ENCODE peak calls at places on chromosomes 16 and 17, in four cellular contexts. Y, J, M and H are unnamed samples.

GRCh38 chr17:40975516-40975915 is 8.6 kb downstream of the KRT40 start:
- DNase-seq in J (no peak), Y (no peak), M (no peak), H (no peak)

GRCh38 chr16:51854401-51854951 is 692.5 kb downstream of the TOX3 start:
- DNase-seq in Y (no peak), M (peak; percentile 48), J (no peak), H (no peak)

GRCh38 chr16:50553182-50553710 is 5.0 kb downstream of the NKD1 start:
- DNase-seq in Y (no peak), M (no peak), J (no peak), H (no peak)

GRCh38 chr17:76272541-76273434 is 7.6 kb downstream of the UBALD2 start:
- DNase-seq in J (no peak), Y (no peak), M (no peak), H (no peak)

GRCh38 chr17:42708588-42708987 is 26.3 kb downstream of the CNTNAP1 start:
- DNase-seq in M (no peak), J (no peak), Y (no peak), H (peak; percentile 17)

GRCh38 chr16:1551166-1551565 is 17.7 kb downstream of the TMEM204 start:
- DNase-seq in J (no peak), Y (no peak), M (no peak), H (no peak)

GRCh38 chr16:71255721-71256120 is 25.2 kb upstream of the HYDIN start:
- DNase-seq in J (no peak), M (no peak), Y (no peak), H (no peak)

GRCh38 chr17:35514561-35514960 is 22.9 kb downstream of the SLFN12L start:
- DNase-seq in J (no peak), Y (no peak), M (no peak), H (no peak)

GRCh38 chr17:32936894-32937500 is 9.0 kb downstream of the TMEM98 start:
- DNase-seq in J (peak; percentile 64), M (peak; percentile 70), Y (peak; percentile 40), H (no peak)

GRCh38 chr17:35449371-35449931 is 885 bp upstream of the SLFN13 start:
- DNase-seq in Y (no peak), J (peak; percentile 54), M (no peak), H (no peak)

GRCh38 chr16:8797364-8798173 is at the start of the genes PMM2 and TMEM186:
- DNase-seq in J (peak; percentile 99), Y (peak; percentile 96), M (peak; percentile 95), H (peak; percentile 97)
- TF ChIP-seq POLR2A in J (no peak), Y (no peak), M (peak; percentile 94), H (peak; percentile 20)

DNA sequence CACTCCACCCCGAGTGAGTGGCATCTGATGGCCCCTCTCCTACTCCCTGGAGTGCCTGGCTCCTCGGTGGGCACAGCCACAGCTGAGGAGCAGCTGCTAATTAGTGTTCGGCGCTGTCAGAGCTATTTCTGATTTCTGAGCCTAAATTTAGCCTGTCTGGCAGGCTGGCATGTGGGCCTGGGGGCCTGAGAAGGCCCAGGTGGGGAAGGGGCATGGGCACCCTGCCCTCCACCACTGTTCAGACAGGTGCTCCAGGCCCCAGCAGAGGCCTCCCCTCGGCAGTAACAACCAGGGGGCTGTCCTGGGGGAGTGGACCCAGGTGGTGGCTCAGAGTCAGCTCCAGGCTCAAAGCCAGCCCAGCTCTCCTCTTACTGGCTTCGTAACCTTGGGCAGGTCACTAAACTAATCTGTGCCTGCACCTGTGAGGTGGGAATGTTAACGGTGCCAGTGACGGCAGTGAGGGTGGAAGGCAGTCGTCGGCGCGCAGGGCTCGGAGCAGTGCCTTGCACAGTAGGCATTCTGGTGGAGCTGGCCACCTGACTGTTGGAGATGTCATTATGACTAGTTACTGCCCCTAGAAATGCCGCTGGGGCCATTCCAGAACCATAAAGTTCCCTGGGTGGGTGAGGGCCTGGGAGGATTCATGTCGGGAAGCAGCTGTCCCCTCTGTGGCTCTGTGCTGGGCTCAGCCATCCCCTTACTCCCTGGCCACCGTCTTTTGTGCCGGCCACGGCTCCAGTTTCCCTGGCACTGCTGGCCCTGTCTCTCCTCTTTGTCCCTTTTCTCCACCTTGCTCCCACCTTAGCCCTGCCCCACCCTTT is 6.6 kb downstream of the FMNL1 start:
- DNase-seq in Y (no peak), M (no peak), J (no peak), H (no peak)
- TF ChIP-seq POLR2A in Y (no peak), M (no peak), J (no peak), H (no peak)

DNA sequence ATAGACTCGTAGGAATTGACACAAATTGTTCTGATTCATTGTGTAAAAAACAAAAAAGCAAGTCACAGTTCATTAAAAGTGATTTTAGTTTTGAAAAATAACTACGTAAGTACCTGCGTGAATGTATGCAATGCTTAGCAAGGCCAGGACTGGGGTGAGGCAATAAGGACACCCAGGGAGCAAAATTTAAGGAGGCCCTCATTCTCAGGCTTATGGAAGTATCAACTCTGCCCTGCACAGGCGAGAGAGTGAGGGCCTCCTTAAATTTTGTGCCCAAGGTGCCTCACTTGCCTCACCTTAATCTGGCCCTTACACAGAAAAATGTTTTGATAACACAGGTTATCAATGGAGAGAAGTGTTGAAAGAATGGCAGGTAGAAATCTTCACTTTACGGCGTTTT is 31.4 kb downstream of the NOG start:
- DNase-seq in M (no peak), Y (no peak), J (no peak), H (no peak)
- TF ChIP-seq POLR2A in M (no peak), Y (no peak), J (no peak), H (no peak)

DNA sequence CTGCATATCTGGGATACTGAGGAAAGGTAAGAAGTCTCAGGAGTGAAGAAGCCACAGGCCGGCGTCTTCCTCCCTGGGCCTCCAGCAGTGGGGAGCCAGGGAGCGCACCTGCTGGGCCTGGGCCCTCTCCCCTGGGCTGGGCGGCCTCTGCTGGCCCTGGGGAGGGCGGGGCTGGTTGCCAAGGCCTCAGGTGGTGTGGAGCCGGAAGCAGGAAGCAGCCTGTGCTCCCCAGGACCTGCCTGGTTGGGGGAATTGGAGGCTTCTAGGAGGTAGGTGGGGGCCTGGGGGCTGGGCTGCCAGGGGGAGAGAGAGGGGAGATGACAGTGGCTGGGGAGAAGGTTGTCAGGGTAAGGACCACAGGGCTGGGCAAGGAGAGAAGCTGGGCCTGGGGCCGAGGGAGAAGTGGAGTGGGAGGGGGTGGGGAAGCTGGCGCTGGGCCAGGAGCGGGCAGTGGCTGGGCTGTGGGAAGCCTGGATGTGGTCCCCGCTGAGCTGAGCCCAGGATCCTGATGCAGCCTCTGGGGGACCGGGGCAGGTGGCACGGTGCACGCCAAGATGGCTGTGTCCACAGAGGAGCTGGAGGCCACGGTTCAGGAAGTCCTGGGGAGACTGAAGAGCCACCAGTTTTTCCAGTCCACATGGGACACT is at the start of gene SMIM22:
- DNase-seq in M (no peak), Y (no peak), J (peak; percentile 81), H (no peak)
- TF ChIP-seq POLR2A in M (no peak), Y (no peak), J (no peak), H (no peak)

DNA sequence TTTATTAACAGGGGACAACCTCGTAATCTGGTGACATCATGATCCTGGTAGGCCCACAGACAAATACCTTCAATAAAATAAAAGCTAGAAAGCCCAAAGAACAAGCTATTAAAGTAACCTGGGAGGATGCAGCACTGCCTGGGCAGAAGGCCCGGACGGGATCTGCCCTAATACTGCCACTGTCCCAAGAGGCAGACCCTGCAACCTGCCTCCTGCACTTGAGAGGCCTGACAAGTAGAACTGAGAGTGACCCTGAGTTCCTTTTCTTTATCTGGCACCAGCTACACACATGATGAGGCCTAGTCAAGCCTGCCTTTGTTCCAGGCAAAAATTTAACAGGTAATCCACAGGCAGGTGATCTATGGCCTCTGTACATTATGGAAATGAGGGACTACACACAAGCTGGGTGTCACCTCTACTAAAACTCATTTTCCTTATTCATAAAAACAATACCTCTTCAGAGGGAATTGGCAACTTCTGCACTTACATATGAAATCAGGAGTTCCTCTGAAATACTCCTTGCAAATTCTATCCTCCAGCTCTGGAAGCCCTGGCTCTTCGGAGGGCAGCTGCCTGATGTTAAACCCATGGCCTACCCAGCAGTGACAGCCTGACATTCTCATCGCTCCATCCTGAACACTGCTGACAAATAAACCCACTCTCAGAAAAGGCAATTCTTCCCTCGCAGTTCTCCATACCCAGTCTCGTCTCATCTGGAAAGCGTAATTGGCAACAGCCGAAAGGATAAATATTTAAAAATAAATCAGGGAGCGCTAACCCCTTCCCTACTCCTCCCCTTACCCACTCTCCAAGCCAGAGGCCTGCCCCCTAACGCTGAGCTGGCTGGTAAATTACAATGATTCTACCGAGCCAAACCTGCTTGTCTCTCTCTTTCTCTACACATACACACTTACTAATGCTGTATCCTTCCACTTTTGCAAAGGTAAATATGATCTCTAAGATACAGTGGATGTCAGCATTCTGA is 2.5 kb upstream of the ZFHX3 start:
- DNase-seq in Y (no peak), M (no peak), J (no peak), H (no peak)
- TF ChIP-seq POLR2A in Y (no peak), M (no peak), J (no peak), H (no peak)

GRCh38 chr17:4709794-4710692 is at the start of gene ARRB2:
- DNase-seq in M (peak; percentile 98), J (peak; percentile 99), Y (peak; percentile 96), H (peak; percentile 98)
- TF ChIP-seq POLR2A in M (no peak), J (no peak), Y (no peak), H (no peak)

GRCh38 chr17:50026901-50027638 is 28.8 kb upstream of the ITGA3 start:
- DNase-seq in M (peak; percentile 75), Y (peak; percentile 81), J (peak; percentile 87), H (peak; percentile 87)
- TF ChIP-seq POLR2A in M (peak; percentile 41), Y (no peak), J (no peak), H (no peak)

GRCh38 chr17:72452286-72453173 is 331.7 kb downstream of the SOX9 start:
- DNase-seq in J (no peak), Y (no peak), M (no peak), H (no peak)
- TF ChIP-seq POLR2A in J (no peak), Y (no peak), M (no peak), H (no peak)

DNA sequence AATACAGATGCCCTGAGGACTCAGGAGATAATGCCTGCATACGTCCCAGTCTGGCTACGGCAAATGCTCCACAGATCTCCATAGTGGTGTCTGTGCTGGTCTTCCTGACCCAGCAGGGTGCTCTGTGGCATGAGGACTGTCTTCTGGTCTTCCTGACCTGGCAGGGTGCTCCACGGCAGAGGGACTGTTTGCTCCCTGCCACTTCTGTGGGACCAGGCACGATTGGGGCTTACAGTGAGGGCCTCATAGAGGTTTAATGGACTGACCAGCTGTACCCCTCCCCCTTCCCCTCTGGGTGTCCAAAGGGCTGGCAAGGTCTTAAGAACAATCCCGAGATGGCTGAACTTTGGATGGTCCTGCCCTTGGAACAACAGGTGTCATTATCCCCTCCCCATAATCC is 123.1 kb downstream of the C16orf78 start:
- DNase-seq in J (no peak), Y (no peak), M (no peak), H (peak; percentile 27)
- TF ChIP-seq POLR2A in J (no peak), Y (no peak), M (no peak), H (no peak)

DNA sequence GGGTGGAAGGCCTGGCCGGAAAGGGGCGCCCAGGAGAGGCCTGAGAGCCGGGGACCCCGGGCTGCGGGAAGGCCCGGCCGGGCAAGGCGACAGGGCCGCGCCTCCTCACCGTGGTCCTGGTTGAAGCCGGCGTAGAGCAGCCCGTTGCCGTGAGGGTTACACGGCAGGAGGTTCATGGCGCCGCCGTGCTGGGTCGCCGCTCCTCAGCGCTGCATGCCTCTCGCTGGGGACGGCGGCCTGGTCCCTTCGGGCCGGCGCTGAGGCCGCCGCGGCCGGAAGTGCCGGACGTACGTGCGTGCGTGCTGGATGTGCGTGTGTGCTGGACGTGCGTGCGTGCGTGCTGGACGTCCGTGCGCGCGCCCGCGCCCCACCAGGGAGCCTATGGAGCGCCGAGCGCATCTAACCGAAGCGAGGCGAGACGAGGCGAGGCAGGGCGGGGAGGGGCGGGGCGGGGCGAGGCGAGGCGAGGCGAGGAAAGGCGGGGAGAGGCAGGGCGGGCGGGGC is at the start of gene WDR45B:
- DNase-seq in M (peak; percentile 98), J (peak; percentile 94), Y (peak; percentile 89), H (peak; percentile 96)
- TF ChIP-seq POLR2A in M (peak; percentile 96), J (no peak), Y (no peak), H (peak; percentile 94)